ENCODE peak calls at places on chromosomes 5 and 9, in nine cellular contexts. D is ureter; X is ascending aorta; L is IMR-90; P is stimulated activated CD4-positive, alpha-beta T cell treated with anti-CD3 and anti-CD28 coated beads, Interleukin-1b, Interleukin-23, amount 100 ng/mL, for 1 hour; J is suprapubic skin; C is prostate gland; A is astrocyte of the hippocampus; E is AG04449. H is an unnamed sample.

GRCh38 chr5:103621548-103621930 is 59.0 kb upstream of the NUDT12 start:
- DNase-seq in D (no peak), X (no peak), L (no peak), P (no peak), J (no peak), C (no peak), A (peak; percentile 48), E (no peak), H (no peak)

GRCh38 chr5:10030219-10030831 is 219.4 kb downstream of the ATPSCKMT start:
- DNase-seq in D (no peak), X (no peak), L (peak; percentile 60), P (no peak), J (no peak), C (no peak), A (peak; percentile 20), E (no peak), H (no peak)

GRCh38 chr9:132458432-132458831 is 48.4 kb downstream of the CFAP77 start:
- DNase-seq in D (no peak), X (no peak), L (no peak), P (no peak), J (no peak), C (no peak), A (no peak), E (no peak), H (no peak)

GRCh38 chr5:56494300-56494704 is 261.2 kb upstream of the ANKRD55 start:
- DNase-seq in D (no peak), X (no peak), L (peak; percentile 65), P (no peak), J (no peak), C (no peak), A (no peak), E (no peak), H (no peak)

GRCh38 chr9:107810493-107810931 is 320.9 kb upstream of the KLF4 start:
- DNase-seq in D (no peak), X (no peak), L (peak; percentile 25), P (no peak), J (no peak), C (no peak), A (peak; percentile 27), E (no peak), H (no peak)

GRCh38 chr5:42059291-42059690 is 134.2 kb downstream of the FBXO4 start:
- DNase-seq in D (no peak), X (no peak), L (no peak), P (no peak), J (no peak), C (no peak), A (peak; percentile 19), E (no peak), H (no peak)

GRCh38 chr9:89850633-89851325 is 246.0 kb downstream of the GADD45G start:
- DNase-seq in D (peak; percentile 48), X (peak; percentile 66), L (peak; percentile 34), P (no peak), J (peak; percentile 49), C (peak; percentile 88), A (peak; percentile 62), E (no peak), H (peak; percentile 20)

GRCh38 chr5:181241393-181241975 is 2.2 kb downstream of the RACK1 start:
- DNase-seq in D (no peak), X (no peak), L (peak; percentile 90), P (no peak), J (no peak), C (no peak), A (peak; percentile 73), E (peak; percentile 40), H (no peak)

GRCh38 chr5:176416123-176416924 is at the start of gene CLTB:
- DNase-seq in D (peak; percentile 89), X (peak; percentile 94), L (peak; percentile 78), P (peak; percentile 83), J (peak; percentile 91), C (peak; percentile 92), A (peak; percentile 97), E (no peak), H (peak; percentile 93)

GRCh38 chr5:92548351-92548750 is 1032.7 kb downstream of the NR2F1-AS1 start:
- DNase-seq in D (no peak), X (no peak), L (peak; percentile 88), P (no peak), J (no peak), C (no peak), A (peak; percentile 60), E (no peak), H (no peak)

GRCh38 chr9:68704804-68705635 is at the start of gene PIP5K1B:
- DNase-seq in D (peak; percentile 76), X (peak; percentile 72), L (peak; percentile 29), P (no peak), J (peak; percentile 81), C (peak; percentile 65), A (peak; percentile 79), E (no peak), H (peak; percentile 76)

GRCh38 chr9:101235105-101235866 is 149.5 kb downstream of the BAAT start:
- DNase-seq in D (no peak), X (no peak), L (no peak), P (no peak), J (no peak), C (no peak), A (peak; percentile 62), E (no peak), H (no peak)

GRCh38 chr5:146451411-146451810 is 4.3 kb downstream of the TCERG1 start:
- DNase-seq in D (no peak), X (no peak), L (no peak), P (no peak), J (no peak), C (no peak), A (no peak), E (no peak), H (no peak)

GRCh38 chr5:142248853-142249462 is 75.9 kb downstream of the SPRY4 start:
- DNase-seq in D (no peak), X (peak; percentile 78), L (peak; percentile 12), P (no peak), J (no peak), C (peak; percentile 44), A (peak; percentile 51), E (peak; percentile 17), H (peak; percentile 63)

GRCh38 chr5:102231693-102232619 is 64.1 kb downstream of the SLCO4C1 start:
- DNase-seq in D (no peak), X (no peak), L (no peak), P (no peak), J (no peak), C (no peak), A (no peak), E (no peak), H (no peak)

GRCh38 chr5:88304356-88304755 is 35.7 kb upstream of the TMEM161B start:
- DNase-seq in D (no peak), X (no peak), L (no peak), P (no peak), J (no peak), C (no peak), A (no peak), E (no peak), H (no peak)

GRCh38 chr5:176921669-176922196 is 22.6 kb upstream of the HK3 start:
- DNase-seq in D (no peak), X (no peak), L (peak; percentile 21), P (no peak), J (no peak), C (no peak), A (peak; percentile 36), E (no peak), H (no peak)

GRCh38 chr5:6187501-6187900 is 190.8 kb downstream of the MED10 start:
- DNase-seq in D (no peak), X (no peak), L (no peak), P (no peak), J (no peak), C (no peak), A (no peak), E (no peak), H (no peak)

GRCh38 chr9:136031094-136031493 is 64.0 kb downstream of the NACC2 start:
- DNase-seq in D (no peak), X (no peak), L (no peak), P (no peak), J (no peak), C (no peak), A (no peak), E (no peak), H (no peak)

GRCh38 chr5:124395287-124395686 is 351.2 kb downstream of the ZNF608 start:
- DNase-seq in D (no peak), X (no peak), L (no peak), P (no peak), J (no peak), C (no peak), A (peak; percentile 73), E (no peak), H (peak; percentile 6)

GRCh38 chr9:137593176-137593575 is 2.9 kb upstream of the ZMYND19 start:
- DNase-seq in D (no peak), X (no peak), L (no peak), P (no peak), J (no peak), C (no peak), A (no peak), E (no peak), H (no peak)

GRCh38 chr5:173429489-173430150 is 101.4 kb upstream of the STC2 start:
- DNase-seq in D (no peak), X (no peak), L (peak; percentile 67), P (no peak), J (no peak), C (no peak), A (no peak), E (no peak), H (no peak)

GRCh38 chr9:76895186-76895585 is 10.7 kb downstream of the PRUNE2 start:
- DNase-seq in D (no peak), X (peak; percentile 77), L (peak; percentile 78), P (no peak), J (no peak), C (no peak), A (no peak), E (no peak), H (no peak)

GRCh38 chr5:133285583-133286021 is 233.8 kb downstream of the HSPA4 start:
- DNase-seq in D (peak; percentile 59), X (no peak), L (peak; percentile 51), P (no peak), J (no peak), C (no peak), A (peak; percentile 32), E (no peak), H (no peak)